ENCODE peak calls at places on chromosomes 11 and 22, in seven cellular contexts. J, A, P, B, K, L and S are unnamed samples.

GRCh38 chr11:67628710-67629385 is 889 bp downstream of the NUDT8 start:
- DNase-seq in B (peak; percentile 51), K (no peak), L (no peak), P (no peak), A (no peak), J (no peak), S (no peak)

GRCh38 chr22:45731798-45732495 is 60.3 kb downstream of the ATXN10 start:
- DNase-seq in B (no peak), A (no peak), P (peak; percentile 55), L (no peak), K (peak; percentile 26), J (no peak), S (no peak)

GRCh38 chr11:119375629-119376196 is 5.8 kb downstream of the USP2 start:
- DNase-seq in L (peak; percentile 57), A (no peak), P (peak; percentile 75), B (no peak), K (no peak), J (no peak), S (no peak)

GRCh38 chr11:120254788-120255518 is 15.0 kb downstream of the POU2F3 start:
- DNase-seq in A (no peak), K (no peak), L (peak; percentile 75), P (no peak), J (no peak), B (no peak), S (no peak)

GRCh38 chr11:63897459-63898156 is 19.4 kb downstream of the RCOR2 start:
- DNase-seq in B (no peak), L (no peak), J (no peak), A (no peak), P (no peak), K (no peak), S (no peak)

GRCh38 chr11:119622454-119623143 is 106.4 kb downstream of the NECTIN1 start:
- DNase-seq in P (no peak), K (no peak), B (no peak), J (no peak), A (no peak), L (no peak), S (no peak)

GRCh38 chr11:65398362-65398910 is 12.0 kb downstream of the FRMD8 start:
- DNase-seq in J (no peak), P (no peak), A (no peak), L (no peak), B (no peak), K (no peak), S (no peak)

GRCh38 chr11:8720868-8721739 is 38.5 kb downstream of the RPL27A start:
- DNase-seq in P (peak; percentile 36), B (no peak), L (no peak), A (no peak), K (no peak), J (peak; percentile 73), S (peak; percentile 17)

GRCh38 chr22:49092751-49093150 is 734.9 kb downstream of the BRD1 start:
- DNase-seq in J (no peak), L (no peak), P (no peak), K (no peak), B (peak; percentile 23), A (no peak), S (no peak)

GRCh38 chr11:17736921-17737817 is 2.6 kb downstream of the KCNC1 start:
- DNase-seq in A (no peak), J (no peak), P (no peak), B (no peak), K (no peak), L (no peak), S (no peak)

GRCh38 chr22:25448435-25449051 is 115.9 kb upstream of the GRK3 start:
- DNase-seq in K (peak; percentile 21), J (no peak), L (no peak), B (no peak), A (no peak), P (peak; percentile 22), S (no peak)

GRCh38 chr22:25630446-25630845 is 66.0 kb downstream of the GRK3 start:
- DNase-seq in L (no peak), J (no peak), P (no peak), K (no peak), B (no peak), A (no peak), S (no peak)

GRCh38 chr22:36379593-36380361 is 8.0 kb downstream of the MYH9 start:
- DNase-seq in L (no peak), J (no peak), A (no peak), B (no peak), P (no peak), K (no peak), S (no peak)

GRCh38 chr11:46979358-46979757 is 42.8 kb downstream of the CSTPP1 start:
- DNase-seq in L (no peak), B (no peak), P (no peak), A (no peak), J (no peak), K (no peak), S (no peak)

GRCh38 chr11:119691020-119691666 is 37.9 kb downstream of the NECTIN1 start:
- DNase-seq in B (no peak), P (no peak), J (no peak), L (no peak), A (no peak), K (no peak), S (no peak)

GRCh38 chr11:36122715-36123114 is 166.5 kb downstream of the COMMD9 start:
- DNase-seq in J (no peak), A (no peak), K (no peak), L (no peak), P (peak; percentile 39), B (no peak), S (no peak)

GRCh38 chr11:27276141-27276540 is 86.9 kb downstream of the CCDC34 start:
- DNase-seq in L (no peak), A (no peak), P (no peak), K (no peak), B (no peak), J (no peak), S (no peak)

GRCh38 chr22:17570851-17571631 is 7.7 kb downstream of the SLC25A18 start:
- DNase-seq in A (no peak), K (no peak), J (peak; percentile 67), P (peak; percentile 95), L (no peak), B (peak; percentile 71), S (no peak)

GRCh38 chr22:46007848-46008261 is 30.9 kb upstream of the WNT7B start:
- DNase-seq in B (peak; percentile 69), L (no peak), A (peak; percentile 72), K (no peak), J (peak; percentile 39), P (peak; percentile 90), S (no peak)

GRCh38 chr11:119771210-119771770 is 42.3 kb upstream of the NECTIN1 start:
- DNase-seq in B (no peak), A (no peak), P (no peak), L (no peak), K (no peak), J (no peak), S (no peak)

GRCh38 chr11:118437736-118438125 is 1.4 kb downstream of the KMT2A start:
- DNase-seq in K (peak; percentile 48), L (peak; percentile 59), A (no peak), B (no peak), P (peak; percentile 28), J (no peak), S (peak; percentile 50)

GRCh38 chr11:12182650-12183511 is 72.5 kb downstream of the MICAL2 start:
- DNase-seq in L (no peak), B (no peak), K (no peak), J (no peak), P (peak; percentile 92), A (peak; percentile 94), S (no peak)

GRCh38 chr11:34243620-34244493 is 114.0 kb downstream of the ABTB2 start:
- DNase-seq in A (no peak), P (peak; percentile 87), J (peak; percentile 56), K (no peak), B (no peak), L (no peak), S (no peak)

DNA sequence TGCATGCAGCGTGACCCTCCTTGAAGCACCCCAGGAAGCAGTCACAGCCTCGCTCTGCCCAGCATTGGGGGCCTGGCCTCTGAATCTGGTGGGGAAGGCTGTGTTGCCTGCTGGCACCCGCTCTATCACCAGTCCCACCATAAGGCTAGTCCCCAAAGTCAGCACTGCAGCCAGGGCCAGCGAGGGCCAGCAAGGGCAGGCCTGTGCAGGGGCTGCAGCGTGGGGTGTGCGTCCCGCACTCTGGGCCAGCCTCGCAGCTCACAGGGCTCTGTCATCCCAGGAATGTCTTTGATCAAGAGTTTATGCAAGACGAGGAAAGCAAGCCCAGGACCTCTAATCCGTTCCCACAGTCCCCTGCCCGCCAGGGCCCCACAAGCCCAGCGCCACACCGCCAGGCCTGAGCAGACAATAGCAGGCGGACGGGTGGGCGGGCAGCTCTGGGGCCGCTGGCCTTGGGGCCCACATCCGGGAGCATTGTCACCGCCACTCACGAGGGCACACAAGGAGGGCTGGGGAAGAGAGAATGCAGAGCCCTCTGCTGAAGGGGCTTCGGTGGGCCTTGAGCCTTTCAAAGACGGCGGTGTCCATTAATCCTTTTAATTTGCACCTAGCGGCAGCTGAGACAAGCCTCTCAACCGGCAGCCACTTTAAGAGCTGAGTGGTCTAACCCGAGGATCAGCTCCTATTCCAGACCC is 17.1 kb downstream of the LTO1 start:
- DNase-seq in J (no peak), L (peak; percentile 69), K (no peak), P (peak; percentile 46), A (no peak), B (peak; percentile 38), S (no peak)
- TF ChIP-seq CTCF in J (no peak), L (no peak), K (no peak), P (no peak), A (no peak), B (no peak), S (no peak)

GRCh38 chr11:121757480-121758125 is 304.8 kb upstream of the SORL1-AS1 start:
- DNase-seq in K (no peak), B (no peak), L (no peak), P (no peak), A (no peak), J (no peak), S (no peak)
- TF ChIP-seq CTCF in K (no peak), B (no peak), L (no peak), P (no peak), A (no peak), J (no peak), S (no peak)

GRCh38 chr11:111299111-111300026 is 1.0 kb downstream of the POU2AF3 start:
- DNase-seq in P (peak; percentile 19), A (no peak), K (no peak), J (peak; percentile 92), L (peak; percentile 83), B (peak; percentile 80), S (peak; percentile 68)
- TF ChIP-seq CTCF in P (peak; percentile 44), A (peak; percentile 63), K (no peak), J (peak; percentile 68), L (peak; percentile 69), B (peak; percentile 67), S (peak; percentile 71)

GRCh38 chr11:32429477-32429876 is 5.9 kb downstream of the WT1 start:
- DNase-seq in L (peak; percentile 45), K (no peak), A (no peak), P (no peak), B (no peak), J (no peak), S (no peak)

GRCh38 chr11:32432565-32433248 is 2.6 kb downstream of the WT1 start:
- DNase-seq in J (no peak), B (no peak), A (no peak), L (no peak), K (no peak), P (no peak), S (no peak)

GRCh38 chr11:32431657-32432056 is 3.7 kb downstream of the WT1 start:
- DNase-seq in B (no peak), K (no peak), A (no peak), J (no peak), P (no peak), L (no peak), S (no peak)

GRCh38 chr11:32428665-32429293 is 6.6 kb downstream of the WT1 start:
- DNase-seq in P (no peak), A (no peak), L (no peak), K (no peak), B (no peak), J (no peak), S (no peak)

GRCh38 chr11:32430586-32431357 is 4.6 kb downstream of the WT1 start:
- DNase-seq in L (peak; percentile 70), J (no peak), A (no peak), K (no peak), B (no peak), P (no peak), S (no peak)
- TF ChIP-seq CTCF in L (peak; percentile 65), J (no peak), A (peak; percentile 11), K (no peak), B (no peak), P (peak; percentile 41), S (peak; percentile 40)